ENCODE peak calls at places on chromosomes 2 and 18, in five cellular contexts. M is NCI-H1930, H is T-helper 17 cell, C is HTR-8/SVneo, Q is ACHN. F is an unnamed sample.

GRCh38 chr2:175004730-175004979 is 526 bp downstream of the CHN1 start:
- DNase-seq in Q (no peak), C (peak; percentile 21), H (no peak), M (no peak), F (no peak)

GRCh38 chr2:177172034-177172880 is 40.3 kb upstream of the HNRNPA3 start:
- DNase-seq in C (peak; percentile 64), Q (peak; percentile 94), M (no peak), H (no peak), F (no peak)

GRCh38 chr2:161165811-161166210 is 5.6 kb downstream of the TANK start:
- DNase-seq in Q (no peak), M (no peak), C (no peak), H (no peak), F (no peak)

GRCh38 chr2:85430780-85431601 is 12.5 kb downstream of the SH2D6 start:
- DNase-seq in C (no peak), H (no peak), Q (no peak), M (no peak), F (no peak)

GRCh38 chr2:73897934-73898333 is 5.1 kb downstream of the ACTG2 start:
- DNase-seq in C (no peak), H (no peak), M (no peak), Q (no peak), F (no peak)

GRCh38 chr2:240933048-240933965 is 27.2 kb downstream of the CROCC2 start:
- DNase-seq in Q (no peak), H (peak; percentile 6), M (no peak), C (no peak), F (no peak)

GRCh38 chr18:41126541-41127235 is 828.3 kb upstream of the PIK3C3 start:
- DNase-seq in H (no peak), Q (no peak), C (no peak), M (no peak), F (no peak)

GRCh38 chr2:142462291-142462690 is 331.5 kb upstream of the LRP1B start:
- DNase-seq in C (no peak), H (no peak), M (no peak), Q (no peak), F (no peak)

GRCh38 chr2:85419009-85419711 is 646 bp downstream of the SH2D6 start:
- DNase-seq in Q (no peak), H (no peak), C (no peak), M (no peak), F (no peak)

F was measured in T-helper 2 cell.